ENCODE peak calls at places on chromosomes 6 and 20, in five cellular contexts. U is neural crest cell, N is fibroblast of mammary gland, F is sigmoid colon, J is uterus. Z is an unnamed sample.

GRCh38 chr20:42366626-42367025 is 748.4 kb upstream of the CHD6 start:
- DNase-seq in U (no peak), N (no peak), F (no peak), J (no peak), Z (no peak)

GRCh38 chr6:125858427-125859320 is 67.9 kb downstream of the NCOA7 start:
- DNase-seq in U (peak; percentile 40), N (peak; percentile 74), F (peak; percentile 67), J (peak; percentile 47), Z (peak; percentile 25)

GRCh38 chr6:95596021-95596420 is 18.7 kb downstream of the MANEA start:
- DNase-seq in U (no peak), N (no peak), F (no peak), J (no peak), Z (no peak)

GRCh38 chr6:23696946-23697345 is 429.1 kb upstream of the NRSN1 start:
- DNase-seq in U (no peak), N (peak; percentile 76), F (no peak), J (peak; percentile 64), Z (no peak)

GRCh38 chr6:56378966-56379608 is 131.7 kb upstream of the COL21A1 start:
- DNase-seq in U (no peak), N (no peak), F (no peak), J (no peak), Z (no peak)

GRCh38 chr20:52261792-52262191 is 70.2 kb upstream of the ZFP64 start:
- DNase-seq in U (no peak), N (no peak), F (no peak), J (no peak), Z (no peak)

GRCh38 chr6:69026715-69027114 is 391.6 kb downstream of the ADGRB3 start:
- DNase-seq in U (no peak), N (peak; percentile 15), F (no peak), J (no peak), Z (no peak)

GRCh38 chr6:116263353-116263752 is 9.5 kb upstream of the TSPYL4 start:
- DNase-seq in U (no peak), N (no peak), F (no peak), J (no peak), Z (no peak)

GRCh38 chr6:71412559-71412958 is 123.9 kb downstream of the OGFRL1 start:
- DNase-seq in U (no peak), N (no peak), F (no peak), J (no peak), Z (no peak)

GRCh38 chr6:106170030-106170791 is 84.1 kb downstream of the PRDM1 start:
- DNase-seq in U (no peak), N (no peak), F (no peak), J (no peak), Z (no peak)

GRCh38 chr6:109236140-109237081 is 141.1 kb downstream of the CEP57L1 start:
- DNase-seq in U (no peak), N (no peak), F (no peak), J (no peak), Z (peak; percentile 23)

GRCh38 chr20:46638367-46639274 is 12.6 kb downstream of the SLC13A3 start:
- DNase-seq in U (peak; percentile 54), N (no peak), F (no peak), J (no peak), Z (no peak)

GRCh38 chr6:3370361-3371221 is 86.3 kb downstream of the SLC22A23 start:
- DNase-seq in U (no peak), N (no peak), F (peak; percentile 51), J (no peak), Z (no peak)

GRCh38 chr6:42514746-42515145 is 49.1 kb upstream of the UBR2 start:
- DNase-seq in U (no peak), N (no peak), F (no peak), J (no peak), Z (no peak)

GRCh38 chr20:22720206-22720605 is 135.8 kb upstream of the FOXA2 start:
- DNase-seq in U (no peak), N (no peak), F (no peak), J (no peak), Z (no peak)

GRCh38 chr20:11207749-11208502 is 534.1 kb upstream of the JAG1 start:
- DNase-seq in U (no peak), N (peak; percentile 24), F (no peak), J (no peak), Z (no peak)

GRCh38 chr6:52801188-52801841 is 2.3 kb downstream of the GSTA1 start:
- DNase-seq in U (no peak), N (no peak), F (no peak), J (no peak), Z (no peak)

GRCh38 chr6:29014729-29015608 is 9.9 kb upstream of the ZNF311 start:
- DNase-seq in U (no peak), N (peak; percentile 38), F (no peak), J (no peak), Z (no peak)

GRCh38 chr6:6912841-6913240 is 194.9 kb upstream of the RREB1 start:
- DNase-seq in U (no peak), N (no peak), F (no peak), J (no peak), Z (no peak)

GRCh38 chr20:53692465-53693067 is 98.9 kb upstream of the ZNF217 start:
- DNase-seq in U (no peak), N (peak; percentile 94), F (peak; percentile 74), J (no peak), Z (no peak)

GRCh38 chr6:39411465-39411864 is 89.0 kb upstream of the KCNK16 start:
- DNase-seq in U (no peak), N (peak; percentile 16), F (no peak), J (no peak), Z (no peak)

GRCh38 chr6:49528571-49528970 is 21.9 kb upstream of the C6orf141 start:
- DNase-seq in U (no peak), N (no peak), F (no peak), J (no peak), Z (no peak)

GRCh38 chr20:56974499-56975250 is 291.8 kb downstream of the BMP7 start:
- DNase-seq in U (peak; percentile 70), N (peak; percentile 64), F (no peak), J (peak; percentile 47), Z (peak; percentile 41)

GRCh38 chr6:125947581-125947980 is 9.0 kb upstream of the HINT3 start:
- DNase-seq in U (no peak), N (peak; percentile 51), F (no peak), J (peak; percentile 30), Z (no peak)

GRCh38 chr20:23622839-23623343 is 14.9 kb downstream of the CST3 start:
- DNase-seq in U (no peak), N (peak; percentile 99), F (peak; percentile 90), J (peak; percentile 87), Z (no peak)

GRCh38 chr6:119524410-119524809 is 174.8 kb upstream of the MAN1A1 start:
- DNase-seq in U (no peak), N (no peak), F (no peak), J (no peak), Z (no peak)

GRCh38 chr6:45562171-45562570 is 184.4 kb upstream of the SUPT3H start:
- DNase-seq in U (no peak), N (no peak), F (no peak), J (no peak), Z (no peak)

GRCh38 chr6:53673138-53673801 is 7.7 kb upstream of the KLHL31 start:
- DNase-seq in U (no peak), N (peak; percentile 79), F (no peak), J (no peak), Z (no peak)

GRCh38 chr6:156279306-156279969 is 497.7 kb upstream of the ARID1B start:
- DNase-seq in U (no peak), N (no peak), F (no peak), J (no peak), Z (peak; percentile 11)

GRCh38 chr6:10412165-10412947 is 2.5 kb downstream of the TFAP2A start:
- DNase-seq in U (no peak), N (no peak), F (no peak), J (no peak), Z (peak; percentile 82)

GRCh38 chr6:139533573-139534471 is 159.4 kb upstream of the CITED2 start:
- DNase-seq in U (no peak), N (peak; percentile 91), F (no peak), J (no peak), Z (no peak)

GRCh38 chr20:9141916-9142315 is 73.0 kb downstream of the PLCB4 start:
- DNase-seq in U (no peak), N (no peak), F (no peak), J (no peak), Z (no peak)

GRCh38 chr20:51955756-51956155 is 153.4 kb upstream of the SALL4 start:
- DNase-seq in U (no peak), N (peak; percentile 41), F (no peak), J (no peak), Z (no peak)

GRCh38 chr6:17032595-17033591 is 69.0 kb upstream of the STMND1 start:
- DNase-seq in U (no peak), N (peak; percentile 96), F (peak; percentile 91), J (peak; percentile 88), Z (no peak)

GRCh38 chr6:8539446-8539845 is 104.1 kb upstream of the SLC35B3 start:
- DNase-seq in U (no peak), N (peak; percentile 11), F (no peak), J (no peak), Z (peak; percentile 23)
- TF ChIP-seq CTCF in U (peak; percentile 64), N (peak; percentile 4), F (no peak), J (no peak), Z (peak; percentile 45)

GRCh38 chr6:153790881-153791473 is 248.1 kb upstream of the OPRM1 start:
- DNase-seq in U (peak; percentile 18), N (peak; percentile 88), F (no peak), J (no peak), Z (no peak)
- TF ChIP-seq CTCF in U (peak; percentile 43), N (peak; percentile 22), F (no peak), J (no peak), Z (peak; percentile 22)

GRCh38 chr20:63973636-63974401 is 4.1 kb upstream of the ZNF512B start:
- DNase-seq in U (peak; percentile 92), N (peak; percentile 76), F (peak; percentile 93), J (peak; percentile 83), Z (peak; percentile 88)
- TF ChIP-seq CTCF in U (peak; percentile 99), N (peak; percentile 84), F (peak; percentile 98), J (peak; percentile 99), Z (peak; percentile 98)

GRCh38 chr6:169098136-169098535 is 155.5 kb downstream of the THBS2 start:
- DNase-seq in U (no peak), N (no peak), F (no peak), J (no peak), Z (no peak)

GRCh38 chr6:169095153-169095552 is 158.5 kb downstream of the THBS2 start:
- DNase-seq in U (no peak), N (peak; percentile 66), F (no peak), J (no peak), Z (no peak)

GRCh38 chr6:169097336-169098052 is 156.2 kb downstream of the THBS2 start:
- DNase-seq in U (no peak), N (peak; percentile 98), F (no peak), J (no peak), Z (no peak)

GRCh38 chr6:169093770-169094553 is 159.7 kb downstream of the THBS2 start:
- DNase-seq in U (no peak), N (peak; percentile 29), F (no peak), J (no peak), Z (no peak)

DNA sequence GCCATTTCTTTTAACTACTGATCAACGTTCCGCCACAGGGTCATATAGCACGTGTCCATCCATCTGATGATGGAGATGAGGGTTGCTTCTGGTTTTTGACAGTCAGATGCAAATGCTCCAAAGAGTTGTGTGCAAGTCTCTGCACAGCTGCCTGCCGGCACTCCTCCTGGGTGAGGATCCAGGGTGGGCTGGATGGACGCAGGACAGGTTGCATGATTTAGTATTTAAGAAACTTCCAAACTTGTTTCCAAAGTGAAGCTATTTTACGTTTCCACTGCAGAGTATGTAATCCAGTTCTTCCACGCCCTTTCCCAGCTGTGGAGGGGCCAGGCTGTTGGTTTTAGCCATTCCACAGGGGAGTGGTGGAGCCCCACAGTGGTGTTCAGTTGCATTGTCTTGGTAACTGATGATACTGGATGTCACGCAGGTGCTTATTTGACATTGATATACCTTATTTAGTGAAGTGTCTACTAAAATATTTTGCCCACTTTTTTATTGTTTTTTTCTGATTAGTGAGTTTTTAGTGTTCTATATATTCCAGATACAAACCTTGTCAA is 157.2 kb downstream of the THBS2 start:
- DNase-seq in U (no peak), N (peak; percentile 33), F (no peak), J (no peak), Z (no peak)
- TF ChIP-seq CTCF in U (no peak), N (peak; percentile 22), F (no peak), J (no peak), Z (no peak)

Z was measured in GM13977.